ENCODE peak calls at places on chromosome 13, in nine cellular contexts. A is ovary, R is left ventricle myocardium inferior, E is kidney epithelial cell, P is fibroblast of mammary gland, G is body of pancreas, C is A549, O is GM23338, I is Panc1. V is an unnamed sample.

GRCh38 chr13:76939215-76939614 is 9.1 kb upstream of the ACOD1 start:
- DNase-seq in A (no peak), R (no peak), E (no peak), P (peak), G (no peak), C (no peak), O (no peak), I (no peak), V (peak)

GRCh38 chr13:20118268-20119140 is 42.3 kb downstream of the GJA3 start:
- DNase-seq in A (peak), R (peak), E (no peak), P (peak), G (peak), C (peak), O (peak), I (no peak), V (peak)

GRCh38 chr13:38657191-38657590 is 29.7 kb upstream of the FREM2 start:
- DNase-seq in A (no peak), R (no peak), E (no peak), P (peak), G (no peak), C (no peak), O (no peak), I (no peak), V (peak)

GRCh38 chr13:92963029-92963428 is 263.6 kb upstream of the GPC6 start:
- DNase-seq in A (no peak), R (no peak), E (peak), P (peak), G (no peak), C (no peak), O (no peak), I (no peak), V (no peak)

GRCh38 chr13:21326155-21327030 is 132.7 kb downstream of the ZDHHC20 start:
- DNase-seq in A (peak), R (no peak), E (no peak), P (peak), G (peak), C (no peak), O (peak), I (no peak), V (peak)

GRCh38 chr13:26819067-26819466 is 58.5 kb upstream of the GPR12 start:
- DNase-seq in A (no peak), R (no peak), E (no peak), P (no peak), G (no peak), C (no peak), O (no peak), I (no peak), V (no peak)

GRCh38 chr13:21528616-21529015 is 69.5 kb upstream of the ZDHHC20 start:
- DNase-seq in A (no peak), R (no peak), E (peak), P (peak), G (no peak), C (no peak), O (no peak), I (no peak), V (peak)

GRCh38 chr13:94842901-94843300 is 130.6 kb upstream of the SOX21 start:
- DNase-seq in A (no peak), R (no peak), E (no peak), P (no peak), G (no peak), C (no peak), O (no peak), I (no peak), V (no peak)

GRCh38 chr13:36639610-36640009 is 34.2 kb upstream of the SERTM1 start:
- DNase-seq in A (no peak), R (no peak), E (no peak), P (no peak), G (no peak), C (no peak), O (no peak), I (no peak), V (no peak)

GRCh38 chr13:100650321-100650720 is 24.3 kb downstream of the TMTC4 start:
- DNase-seq in A (no peak), R (no peak), E (no peak), P (no peak), G (no peak), C (no peak), O (no peak), I (no peak), V (no peak)

GRCh38 chr13:112116187-112116950 is 49.4 kb downstream of the SOX1 start:
- DNase-seq in A (no peak), R (no peak), E (no peak), P (no peak), G (no peak), C (no peak), O (no peak), I (no peak), V (no peak)

GRCh38 chr13:32381539-32381938 is 46.4 kb downstream of the N4BP2L1 start:
- DNase-seq in A (no peak), R (no peak), E (peak), P (peak), G (no peak), C (peak), O (peak), I (no peak), V (peak)

GRCh38 chr13:21964686-21965085 is 293.8 kb downstream of the FGF9 start:
- DNase-seq in A (no peak), R (no peak), E (no peak), P (no peak), G (no peak), C (no peak), O (no peak), I (no peak), V (no peak)

GRCh38 chr13:58048670-58049069 is 417.1 kb downstream of the PCDH17 start:
- DNase-seq in A (no peak), R (no peak), E (peak), P (no peak), G (no peak), C (no peak), O (no peak), I (no peak), V (no peak)

GRCh38 chr13:31007392-31007791 is 74.9 kb downstream of the TEX26 start:
- DNase-seq in A (no peak), R (no peak), E (no peak), P (no peak), G (no peak), C (no peak), O (no peak), I (no peak), V (no peak)

GRCh38 chr13:44812818-44813217 is 176.5 kb downstream of the NUFIP1 start:
- DNase-seq in A (no peak), R (no peak), E (no peak), P (peak), G (no peak), C (no peak), O (no peak), I (no peak), V (peak)

GRCh38 chr13:88926890-88927502 is 1255.8 kb downstream of the SLITRK5 start:
- DNase-seq in A (no peak), R (no peak), E (no peak), P (no peak), G (no peak), C (no peak), O (no peak), I (no peak), V (no peak)

GRCh38 chr13:46698910-46699460 is 98.0 kb downstream of the ESD start:
- DNase-seq in A (no peak), R (no peak), E (no peak), P (peak), G (no peak), C (no peak), O (no peak), I (no peak), V (peak)

GRCh38 chr13:33723772-33724435 is 94.0 kb upstream of the RFC3 start:
- DNase-seq in A (peak), R (peak), E (peak), P (peak), G (peak), C (peak), O (peak), I (peak), V (peak)

GRCh38 chr13:100633461-100633860 is 41.1 kb downstream of the TMTC4 start:
- DNase-seq in A (no peak), R (no peak), E (peak), P (peak), G (no peak), C (peak), O (no peak), I (peak), V (peak)

GRCh38 chr13:45501175-45501526 is 36.4 kb downstream of the COG3 start:
- DNase-seq in A (no peak), R (no peak), E (no peak), P (no peak), G (no peak), C (no peak), O (no peak), I (no peak), V (no peak)

GRCh38 chr13:108278466-108278865 is 8.9 kb downstream of the TNFSF13B start:
- DNase-seq in A (no peak), R (no peak), E (no peak), P (no peak), G (no peak), C (no peak), O (no peak), I (no peak), V (no peak)

GRCh38 chr13:106597190-106597589 is 29.3 kb upstream of the ARGLU1 start:
- DNase-seq in A (no peak), R (peak), E (no peak), P (peak), G (no peak), C (no peak), O (no peak), I (no peak), V (peak)

GRCh38 chr13:80361883-80362327 is 21.0 kb upstream of the SPRY2 start:
- DNase-seq in A (no peak), R (no peak), E (no peak), P (no peak), G (no peak), C (peak), O (peak), I (no peak), V (no peak)

GRCh38 chr13:100596516-100596915 is 7.9 kb upstream of the GGACT start:
- DNase-seq in A (no peak), R (no peak), E (no peak), P (no peak), G (no peak), C (no peak), O (no peak), I (no peak), V (no peak)

GRCh38 chr13:35780613-35781012 is 304.1 kb upstream of the MAB21L1 start:
- DNase-seq in A (no peak), R (no peak), E (no peak), P (no peak), G (no peak), C (no peak), O (no peak), I (no peak), V (no peak)

GRCh38 chr13:105312906-105313305 is 1222.6 kb downstream of the EFNB2 start:
- DNase-seq in A (no peak), R (no peak), E (no peak), P (no peak), G (no peak), C (no peak), O (no peak), I (no peak), V (no peak)

GRCh38 chr13:112567161-112567862 is 20.6 kb downstream of the TUBGCP3 start:
- DNase-seq in A (no peak), R (no peak), E (no peak), P (no peak), G (no peak), C (no peak), O (no peak), I (no peak), V (no peak)

GRCh38 chr13:97574926-97575325 is 141.0 kb downstream of the RAP2A start:
- DNase-seq in A (no peak), R (peak), E (no peak), P (peak), G (no peak), C (peak), O (peak), I (peak), V (peak)
- TF ChIP-seq CTCF in A (no peak), R (peak), E (peak), P (peak), G (peak), C (no peak), O (peak), I (peak), V (peak)

GRCh38 chr13:113584205-113584869 is at the start of gene TFDP1:
- DNase-seq in A (peak), R (peak), E (no peak), P (peak), G (peak), C (peak), O (peak), I (no peak), V (peak)
- H3K4me3 ChIP-seq in A (peak), R (peak), E (peak), P (peak), G (peak), C (peak), O (peak), I (peak), V (peak)

DNA sequence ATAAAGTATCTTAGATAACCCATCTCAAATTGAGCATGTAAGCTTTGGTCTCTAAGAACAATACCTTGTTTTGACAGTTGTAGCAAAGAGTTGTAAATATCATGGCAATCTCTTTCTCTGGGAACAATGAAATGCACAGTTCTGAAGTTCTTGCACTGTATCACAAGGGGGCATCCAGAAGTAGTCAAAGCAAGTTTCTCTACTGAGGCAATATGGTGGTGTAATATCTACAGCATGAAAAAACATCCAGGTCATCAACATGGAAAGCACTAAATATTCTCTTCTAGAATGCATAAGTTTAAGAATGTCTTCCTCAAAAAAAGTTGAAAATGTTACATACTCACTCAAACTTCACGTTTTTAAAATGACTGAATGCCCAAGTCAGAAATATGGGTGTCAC is 19.6 kb downstream of the MTMR6 start:
- DNase-seq in A (no peak), R (no peak), E (no peak), P (peak), G (no peak), C (peak), O (no peak), I (no peak), V (peak)
- TF ChIP-seq CTCF in A (no peak), R (peak), E (no peak), P (peak), G (no peak), C (no peak), O (no peak), I (peak), V (peak)

DNA sequence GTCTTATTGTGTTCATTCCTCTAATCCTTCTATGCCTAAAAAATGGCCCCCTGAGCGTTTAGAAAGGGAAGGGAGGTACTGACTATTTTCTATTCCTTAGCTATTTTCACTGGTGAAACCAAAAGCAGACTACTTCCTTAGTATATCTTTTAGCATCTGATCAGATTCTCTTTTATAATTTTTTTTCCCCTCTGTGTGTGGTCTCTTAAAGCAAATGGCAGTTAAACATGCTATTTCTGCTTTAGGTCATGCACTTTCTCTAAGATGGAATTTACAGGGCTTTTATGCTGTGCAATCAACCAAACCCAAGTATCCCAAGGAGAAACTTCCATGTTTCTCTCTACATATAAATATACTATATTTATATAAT is 10.0 kb upstream of the ITM2B start:
- DNase-seq in A (no peak), R (no peak), E (no peak), P (no peak), G (no peak), C (no peak), O (no peak), I (no peak), V (no peak)
- H3K4me3 ChIP-seq in A (peak), R (peak), E (no peak), P (peak), G (no peak), C (no peak), O (no peak), I (peak), V (no peak)

GRCh38 chr13:51158365-51158764 is 47.3 kb upstream of the C13orf42 start:
- DNase-seq in A (no peak), R (no peak), E (no peak), P (no peak), G (no peak), C (peak), O (no peak), I (no peak), V (no peak)
- TF ChIP-seq CTCF in A (no peak), R (no peak), E (no peak), P (no peak), G (no peak), C (no peak), O (no peak), I (no peak), V (no peak)

GRCh38 chr13:78601124-78601885 is 2.0 kb downstream of the POU4F1 start:
- DNase-seq in A (no peak), R (no peak), E (no peak), P (peak), G (no peak), C (no peak), O (peak), I (no peak), V (no peak)

GRCh38 chr13:78600317-78600899 is 2.9 kb downstream of the POU4F1 start:
- DNase-seq in A (no peak), R (no peak), E (no peak), P (no peak), G (no peak), C (no peak), O (no peak), I (no peak), V (no peak)

GRCh38 chr13:78603240-78603947 is at the start of gene POU4F1:
- DNase-seq in A (no peak), R (peak), E (no peak), P (peak), G (peak), C (peak), O (peak), I (no peak), V (no peak)

GRCh38 chr13:78602561-78603239 is 652 bp downstream of the POU4F1 start:
- DNase-seq in A (no peak), R (no peak), E (no peak), P (no peak), G (no peak), C (no peak), O (peak), I (no peak), V (no peak)

DNA sequence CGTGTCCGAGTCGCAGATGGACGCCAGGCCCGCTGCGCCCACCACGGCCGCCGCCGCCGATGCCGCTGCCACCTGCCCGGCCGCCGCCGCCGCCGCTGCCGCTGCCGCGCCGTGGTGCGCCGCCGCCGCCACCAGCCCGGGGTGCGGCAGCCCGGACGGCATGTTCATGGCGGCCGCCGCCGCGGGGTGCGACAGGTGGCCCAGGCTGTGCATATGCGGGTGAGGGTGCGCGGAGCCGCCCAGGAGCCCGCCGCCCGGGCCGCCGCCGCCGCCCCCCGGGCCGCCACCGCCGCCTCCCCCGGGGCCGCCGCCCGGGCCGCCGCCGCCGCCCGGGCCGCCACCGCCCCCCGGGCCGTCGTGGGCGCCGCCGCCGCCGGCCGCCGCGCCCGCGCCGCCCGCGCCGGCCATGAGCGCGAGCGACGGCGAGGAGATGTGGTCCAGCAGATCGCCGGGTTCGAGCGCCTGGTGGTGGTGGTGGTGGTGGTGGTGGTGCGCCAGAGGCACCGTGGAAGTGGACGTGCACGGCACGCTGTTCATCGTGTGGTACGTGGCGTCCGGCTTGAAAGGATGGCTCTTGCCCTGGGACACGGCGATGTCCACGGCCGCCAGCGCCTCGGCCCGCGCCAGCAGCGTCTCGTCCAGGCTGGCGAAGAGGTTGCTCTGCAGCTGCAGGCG is 1.3 kb downstream of the POU4F1 start:
- DNase-seq in A (no peak), R (no peak), E (no peak), P (no peak), G (no peak), C (no peak), O (no peak), I (no peak), V (no peak)
- H3K4me3 ChIP-seq in A (no peak), R (peak), E (no peak), P (no peak), G (no peak), C (no peak), O (peak), I (no peak), V (no peak)

V was measured in fibroblast of the aortic adventitia.